ENCODE peak calls at places on chromosome 11, in six cellular contexts. One of them, this sample, is unnamed.

GRCh38 chr11:18080451-18080850 is 25.4 kb downstream of the SAAL1 start:
- DNase-seq in AG04450: no peak
- DNase-seq in A549: no peak
- DNase-seq in fibroblast of pulmonary artery: no peak
- DNase-seq in kidney: no peak
- DNase-seq in left lung: no peak
- DNase-seq in this sample: no peak

GRCh38 chr11:44595964-44596381 is 30.5 kb downstream of the CD82 start:
- DNase-seq in kidney: no peak
- DNase-seq in A549: no peak
- DNase-seq in left lung: no peak
- DNase-seq in fibroblast of pulmonary artery: no peak
- DNase-seq in AG04450: no peak
- DNase-seq in this sample: no peak

GRCh38 chr11:75421035-75421602 is 11.9 kb downstream of the KLHL35 start:
- DNase-seq in AG04450: no peak
- DNase-seq in left lung: no peak
- DNase-seq in A549: no peak
- DNase-seq in fibroblast of pulmonary artery: no peak
- DNase-seq in kidney: no peak
- DNase-seq in this sample: no peak

GRCh38 chr11:80502511-80502910 is 1061.7 kb upstream of the TENM4 start:
- DNase-seq in kidney: no peak
- DNase-seq in AG04450: no peak
- DNase-seq in fibroblast of pulmonary artery: no peak
- DNase-seq in left lung: no peak
- DNase-seq in A549: no peak
- DNase-seq in this sample: no peak

GRCh38 chr11:20164152-20164551 is 3.9 kb upstream of the DBX1 start:
- DNase-seq in kidney: no peak
- DNase-seq in left lung: no peak
- DNase-seq in A549: no peak
- DNase-seq in AG04450: no peak
- DNase-seq in fibroblast of pulmonary artery: no peak
- DNase-seq in this sample: no peak

GRCh38 chr11:65363770-65364169 is 9.2 kb downstream of the TIGD3 start:
- DNase-seq in kidney: no peak
- DNase-seq in AG04450: no peak
- DNase-seq in left lung: no peak
- DNase-seq in A549: no peak
- DNase-seq in fibroblast of pulmonary artery: no peak
- DNase-seq in this sample: no peak

GRCh38 chr11:65649656-65650546 is 12.0 kb downstream of the SIPA1 start:
- DNase-seq in kidney: peak; percentile 75
- DNase-seq in AG04450: no peak
- DNase-seq in fibroblast of pulmonary artery: no peak
- DNase-seq in A549: no peak
- DNase-seq in left lung: no peak
- DNase-seq in this sample: no peak

GRCh38 chr11:43549624-43550023 is 130.9 kb upstream of the HSD17B12 start:
- DNase-seq in AG04450: no peak
- DNase-seq in left lung: no peak
- DNase-seq in fibroblast of pulmonary artery: no peak
- DNase-seq in kidney: no peak
- DNase-seq in A549: no peak
- DNase-seq in this sample: no peak

GRCh38 chr11:37394236-37394870 is 796.3 kb upstream of the RAG2 start:
- DNase-seq in AG04450: no peak
- DNase-seq in left lung: no peak
- DNase-seq in A549: no peak
- DNase-seq in kidney: no peak
- DNase-seq in fibroblast of pulmonary artery: peak; percentile 3
- DNase-seq in this sample: no peak

GRCh38 chr11:10294289-10294953 is 402 bp upstream of the SBF2 start:
- DNase-seq in left lung: peak; percentile 87
- DNase-seq in kidney: peak; percentile 85
- DNase-seq in fibroblast of pulmonary artery: peak; percentile 84
- DNase-seq in AG04450: no peak
- DNase-seq in A549: peak; percentile 41
- DNase-seq in this sample: no peak

GRCh38 chr11:8338138-8338537 is 74.5 kb upstream of the LMO1 start:
- DNase-seq in fibroblast of pulmonary artery: peak; percentile 34
- DNase-seq in AG04450: no peak
- DNase-seq in left lung: no peak
- DNase-seq in kidney: no peak
- DNase-seq in A549: peak; percentile 77
- DNase-seq in this sample: no peak

GRCh38 chr11:108221401-108221800 is 1.0 kb downstream of the NPAT start:
- DNase-seq in AG04450: no peak
- DNase-seq in fibroblast of pulmonary artery: peak; percentile 69
- DNase-seq in A549: no peak
- DNase-seq in kidney: no peak
- DNase-seq in left lung: no peak
- DNase-seq in this sample: no peak

GRCh38 chr11:12834166-12834565 is 159.9 kb downstream of the TEAD1 start:
- DNase-seq in kidney: no peak
- DNase-seq in left lung: no peak
- DNase-seq in A549: no peak
- DNase-seq in fibroblast of pulmonary artery: no peak
- DNase-seq in AG04450: no peak
- DNase-seq in this sample: no peak

GRCh38 chr11:7534030-7534378 is 20.2 kb downstream of the PPFIBP2 start:
- DNase-seq in AG04450: no peak
- DNase-seq in A549: no peak
- DNase-seq in kidney: no peak
- DNase-seq in fibroblast of pulmonary artery: no peak
- DNase-seq in left lung: no peak
- DNase-seq in this sample: no peak

GRCh38 chr11:134437821-134438220 is 25.8 kb upstream of the B3GAT1 start:
- DNase-seq in kidney: no peak
- DNase-seq in fibroblast of pulmonary artery: no peak
- DNase-seq in A549: no peak
- DNase-seq in left lung: no peak
- DNase-seq in AG04450: no peak
- DNase-seq in this sample: no peak

GRCh38 chr11:36034572-36035331 is 90.9 kb downstream of the LDLRAD3 start:
- DNase-seq in left lung: no peak
- DNase-seq in kidney: no peak
- DNase-seq in fibroblast of pulmonary artery: peak; percentile 78
- DNase-seq in AG04450: peak; percentile 70
- DNase-seq in A549: peak; percentile 62
- DNase-seq in this sample: peak; percentile 48

GRCh38 chr11:17014321-17014773 is at the start of gene PLEKHA7:
- DNase-seq in kidney: no peak
- DNase-seq in fibroblast of pulmonary artery: no peak
- DNase-seq in left lung: peak; percentile 79
- DNase-seq in AG04450: no peak
- DNase-seq in A549: peak; percentile 38
- DNase-seq in this sample: no peak

GRCh38 chr11:127898422-127899365 is 688.7 kb downstream of the ETS1 start:
- DNase-seq in A549: no peak
- DNase-seq in fibroblast of pulmonary artery: no peak
- DNase-seq in AG04450: no peak
- DNase-seq in kidney: peak; percentile 63
- DNase-seq in left lung: peak; percentile 67
- DNase-seq in this sample: no peak
- H3K4me3 ChIP-seq in A549: no peak overlapping the region
- H3K4me3 ChIP-seq in fibroblast of pulmonary artery: no peak overlapping the region
- H3K4me3 ChIP-seq in AG04450: no peak overlapping the region
- H3K4me3 ChIP-seq in kidney: no peak overlapping the region
- H3K4me3 ChIP-seq in left lung: no peak overlapping the region
- H3K4me3 ChIP-seq in this sample: no peak overlapping the region

GRCh38 chr11:78688460-78688859 is 113.8 kb upstream of the NARS2 start:
- DNase-seq in left lung: no peak
- DNase-seq in kidney: no peak
- DNase-seq in AG04450: no peak
- DNase-seq in A549: no peak
- DNase-seq in fibroblast of pulmonary artery: no peak
- DNase-seq in this sample: no peak

GRCh38 chr11:78691215-78691614 is 116.6 kb upstream of the NARS2 start:
- DNase-seq in fibroblast of pulmonary artery: no peak
- DNase-seq in AG04450: no peak
- DNase-seq in left lung: no peak
- DNase-seq in A549: no peak
- DNase-seq in kidney: no peak
- DNase-seq in this sample: no peak

GRCh38 chr11:78690588-78690987 is 115.9 kb upstream of the NARS2 start:
- DNase-seq in kidney: no peak
- DNase-seq in left lung: no peak
- DNase-seq in AG04450: no peak
- DNase-seq in fibroblast of pulmonary artery: no peak
- DNase-seq in A549: no peak
- DNase-seq in this sample: no peak

GRCh38 chr11:78694152-78694551 is 119.5 kb upstream of the NARS2 start:
- DNase-seq in AG04450: no peak
- DNase-seq in fibroblast of pulmonary artery: no peak
- DNase-seq in left lung: no peak
- DNase-seq in kidney: no peak
- DNase-seq in A549: no peak
- DNase-seq in this sample: no peak

DNA sequence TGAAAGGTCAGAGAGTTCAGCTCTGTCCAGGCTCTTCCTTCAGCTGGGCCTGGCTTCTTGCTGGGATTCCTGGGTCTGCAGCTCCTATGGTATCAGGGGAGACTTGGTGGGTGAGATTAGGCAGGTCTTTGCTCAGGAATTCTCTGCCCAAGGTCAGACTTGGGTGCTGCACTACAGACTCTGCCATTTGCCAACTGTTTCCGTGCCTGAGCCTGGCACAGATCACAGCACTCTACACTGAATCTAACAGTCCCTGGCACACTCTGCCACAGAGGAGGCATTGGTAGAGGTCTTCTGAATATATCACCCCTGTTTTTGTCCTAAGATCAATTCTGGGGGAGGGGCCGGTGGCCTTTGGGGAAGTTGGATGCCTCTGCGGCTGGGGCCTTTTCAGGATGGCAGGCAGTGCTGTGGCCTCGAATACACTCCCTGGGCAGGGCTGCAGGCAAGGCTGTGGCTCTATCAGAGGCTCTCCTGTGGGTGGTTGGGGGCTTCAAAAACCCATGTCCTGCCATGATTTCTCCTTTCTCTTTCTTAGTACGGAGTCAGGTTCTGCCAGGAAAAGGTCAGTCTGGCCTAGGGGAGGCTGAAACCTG is 115.0 kb upstream of the NARS2 start:
- DNase-seq in kidney: peak; percentile 61
- DNase-seq in AG04450: no peak
- DNase-seq in left lung: no peak
- DNase-seq in A549: no peak
- DNase-seq in fibroblast of pulmonary artery: no peak
- DNase-seq in this sample: no peak
- TF ChIP-seq CTCF in kidney: no peak
- TF ChIP-seq CTCF in AG04450: no peak
- TF ChIP-seq CTCF in left lung: no peak
- TF ChIP-seq CTCF in A549: no peak
- TF ChIP-seq CTCF in fibroblast of pulmonary artery: no peak
- TF ChIP-seq CTCF in this sample: no peak

GRCh38 chr11:73151371-73151870 is 9.3 kb upstream of the FCHSD2 start:
- DNase-seq in AG04450: no peak
- DNase-seq in fibroblast of pulmonary artery: no peak
- DNase-seq in A549: no peak
- DNase-seq in kidney: no peak
- DNase-seq in left lung: no peak
- DNase-seq in this sample: no peak

GRCh38 chr11:73154178-73154577 is 12.1 kb upstream of the FCHSD2 start:
- DNase-seq in A549: no peak
- DNase-seq in kidney: no peak
- DNase-seq in AG04450: no peak
- DNase-seq in left lung: no peak
- DNase-seq in fibroblast of pulmonary artery: no peak
- DNase-seq in this sample: no peak

GRCh38 chr11:73152086-73152853 is 10.2 kb upstream of the FCHSD2 start:
- DNase-seq in AG04450: no peak
- DNase-seq in kidney: no peak
- DNase-seq in A549: no peak
- DNase-seq in left lung: no peak
- DNase-seq in fibroblast of pulmonary artery: no peak
- DNase-seq in this sample: no peak

GRCh38 chr11:73156114-73156513 is 14.0 kb upstream of the FCHSD2 start:
- DNase-seq in A549: no peak
- DNase-seq in left lung: no peak
- DNase-seq in AG04450: no peak
- DNase-seq in kidney: no peak
- DNase-seq in fibroblast of pulmonary artery: no peak
- DNase-seq in this sample: no peak

GRCh38 chr11:73152861-73153483 is 10.9 kb upstream of the FCHSD2 start:
- DNase-seq in A549: no peak
- DNase-seq in kidney: no peak
- DNase-seq in fibroblast of pulmonary artery: no peak
- DNase-seq in AG04450: no peak
- DNase-seq in left lung: no peak
- DNase-seq in this sample: no peak
- H3K4me3 ChIP-seq in A549: no peak overlapping the region
- H3K4me3 ChIP-seq in kidney: no peak overlapping the region
- H3K4me3 ChIP-seq in fibroblast of pulmonary artery: no peak overlapping the region
- H3K4me3 ChIP-seq in AG04450: no peak overlapping the region
- H3K4me3 ChIP-seq in left lung: no peak overlapping the region
- H3K4me3 ChIP-seq in this sample: no peak overlapping the region

GRCh38 chr11:118939948-118940598 is 14.3 kb upstream of the BCL9L start:
- DNase-seq in kidney: peak; percentile 76
- DNase-seq in left lung: peak; percentile 70
- DNase-seq in fibroblast of pulmonary artery: peak; percentile 34
- DNase-seq in A549: no peak
- DNase-seq in AG04450: no peak
- DNase-seq in this sample: no peak

GRCh38 chr11:118938491-118939411 is 13.0 kb upstream of the BCL9L start:
- DNase-seq in kidney: peak; percentile 21
- DNase-seq in A549: no peak
- DNase-seq in left lung: peak; percentile 74
- DNase-seq in fibroblast of pulmonary artery: peak; percentile 39
- DNase-seq in AG04450: no peak
- DNase-seq in this sample: peak; percentile 88

GRCh38 chr11:118935381-118935780 is 9.7 kb upstream of the BCL9L start:
- DNase-seq in A549: no peak
- DNase-seq in fibroblast of pulmonary artery: no peak
- DNase-seq in left lung: peak; percentile 21
- DNase-seq in AG04450: no peak
- DNase-seq in kidney: peak; percentile 42
- DNase-seq in this sample: no peak

GRCh38 chr11:118933486-118933885 is 7.8 kb upstream of the BCL9L start:
- DNase-seq in fibroblast of pulmonary artery: no peak
- DNase-seq in left lung: no peak
- DNase-seq in kidney: no peak
- DNase-seq in AG04450: no peak
- DNase-seq in A549: no peak
- DNase-seq in this sample: no peak

DNA sequence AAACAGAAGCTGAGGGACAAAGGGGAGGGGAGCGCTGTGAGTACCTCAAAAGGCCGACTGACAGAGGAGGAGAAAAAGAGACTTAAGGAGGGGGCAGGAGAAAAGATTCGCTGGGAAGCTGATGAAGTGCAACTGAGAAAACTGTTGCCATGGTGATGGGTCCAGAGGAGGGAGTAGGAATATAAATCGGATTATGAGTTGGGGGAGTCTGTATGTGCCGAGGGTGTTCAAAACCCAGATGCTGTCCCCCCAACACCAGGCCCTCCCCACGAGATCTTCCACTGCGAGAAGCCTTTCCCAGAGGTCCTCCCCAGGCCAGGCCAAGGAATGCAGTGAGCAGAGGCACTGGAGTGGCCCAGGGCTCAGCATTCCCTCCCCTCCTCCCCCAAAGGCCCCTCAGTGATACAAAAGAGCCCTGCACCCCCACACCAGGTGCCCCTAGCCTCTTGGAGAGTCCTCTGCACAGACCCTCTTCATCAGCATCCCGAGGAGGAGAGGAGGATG is 13.7 kb upstream of the BCL9L start:
- DNase-seq in fibroblast of pulmonary artery: no peak
- DNase-seq in AG04450: no peak
- DNase-seq in A549: no peak
- DNase-seq in left lung: peak; percentile 23
- DNase-seq in kidney: peak; percentile 50
- DNase-seq in this sample: no peak
- TF ChIP-seq CTCF in fibroblast of pulmonary artery: no peak
- TF ChIP-seq CTCF in AG04450: no peak
- TF ChIP-seq CTCF in A549: no peak
- TF ChIP-seq CTCF in left lung: no peak
- TF ChIP-seq CTCF in kidney: no peak
- TF ChIP-seq CTCF in this sample: no peak

This sample was measured in astrocyte of the cerebellum.